ENCODE peak calls at places on chromosomes 4 and X, in four cellular contexts. V is IMR-90, W is H9, F is H1. X is an unnamed sample.

GRCh38 chr4:168411318-168412150 is 68.8 kb downstream of the DDX60L start:
- DNase-seq in V (peak; percentile 55), W (no peak), F (no peak), X (peak; percentile 38)

GRCh38 chrX:131366387-131366786 is 77.3 kb upstream of the IGSF1 start:
- DNase-seq in V (no peak), W (no peak), F (no peak), X (peak; percentile 28)

GRCh38 chrX:103730147-103730546 is 19.4 kb downstream of the TMEM31 start:
- DNase-seq in V (no peak), W (no peak), F (no peak), X (no peak)

GRCh38 chr4:8910822-8911310 is 39.2 kb upstream of the HMX1 start:
- DNase-seq in V (no peak), W (peak; percentile 25), F (peak; percentile 39), X (no peak)

GRCh38 chrX:107562482-107562881 is 65.8 kb upstream of the PRPS1 start:
- DNase-seq in V (peak; percentile 88), W (no peak), F (no peak), X (peak; percentile 69)

GRCh38 chr4:128517096-128517738 is 229.6 kb upstream of the PGRMC2 start:
- DNase-seq in V (peak; percentile 61), W (no peak), F (no peak), X (no peak)

GRCh38 chr4:189121336-189121735 is 819.3 kb upstream of the FRG1 start:
- DNase-seq in V (no peak), W (no peak), F (no peak), X (no peak)

GRCh38 chrX:10579753-10580060 is 40.7 kb downstream of the MID1 start:
- DNase-seq in V (peak; percentile 37), W (no peak), F (no peak), X (no peak)

GRCh38 chr4:8785656-8786142 is 85.9 kb downstream of the HMX1 start:
- DNase-seq in V (no peak), W (no peak), F (no peak), X (no peak)

GRCh38 chrX:15359701-15360100 is 24.4 kb upstream of the PIGA start:
- DNase-seq in V (peak; percentile 15), W (no peak), F (no peak), X (no peak)

GRCh38 chr4:168183717-168184571 is 91.6 kb downstream of the ANXA10 start:
- DNase-seq in V (peak; percentile 59), W (no peak), F (no peak), X (peak; percentile 25)

GRCh38 chr4:135227842-135228241 is 1026.3 kb upstream of the PABPC4L start:
- DNase-seq in V (no peak), W (no peak), F (no peak), X (no peak)

GRCh38 chrX:150548251-150548650 is 20.2 kb upstream of the MTM1 start:
- DNase-seq in V (no peak), W (no peak), F (no peak), X (no peak)

GRCh38 chr4:36173923-36174322 is 70.4 kb downstream of the ARAP2 start:
- DNase-seq in V (peak; percentile 9), W (no peak), F (no peak), X (no peak)

GRCh38 chr4:25051534-25051933 is 20.8 kb upstream of the LGI2 start:
- DNase-seq in V (no peak), W (no peak), F (no peak), X (no peak)
- H4K5ac ChIP-seq in V (no peak overlapping the region), W (no peak overlapping the region), F (no peak overlapping the region), X (no peak overlapping the region)

GRCh38 chr4:2832981-2833670 is 10.5 kb upstream of the ADD1 start:
- DNase-seq in V (no peak), W (no peak), F (no peak), X (no peak)
- H2AK5ac ChIP-seq in V (no peak overlapping the region), W (no peak overlapping the region), F (no peak overlapping the region), X (no peak overlapping the region)

DNA sequence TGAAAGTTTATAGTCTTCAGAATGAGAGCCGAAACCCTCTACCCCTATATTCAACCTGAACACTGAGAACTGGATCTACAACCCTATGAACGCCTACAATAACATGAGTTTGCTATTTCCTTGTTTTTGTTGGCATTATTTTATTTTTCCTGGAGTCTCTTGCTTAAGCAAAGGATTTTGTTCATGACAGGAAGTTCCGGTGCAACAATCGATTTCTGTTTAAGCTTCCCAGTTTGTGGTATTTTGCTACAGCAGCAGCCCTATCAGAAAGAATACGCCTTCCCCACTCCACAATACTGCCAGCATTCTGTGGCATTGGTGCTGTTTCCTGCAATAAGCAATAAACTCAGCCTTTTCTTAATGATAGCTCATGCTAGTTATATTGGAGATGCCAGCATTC is 60.9 kb downstream of the NPY5R start:
- DNase-seq in V (no peak), W (no peak), F (no peak), X (peak; percentile 6)
- H3K23ac ChIP-seq in V (no peak overlapping the region), W (no peak overlapping the region), F (no peak overlapping the region), X (no peak overlapping the region)

GRCh38 chr4:112515278-112516075 is 503 bp downstream of the NEUROG2 start:
- DNase-seq in V (no peak), W (peak; percentile 63), F (peak; percentile 79), X (peak; percentile 60)

GRCh38 chr4:112516076-112516385 is at the start of gene NEUROG2:
- DNase-seq in V (no peak), W (no peak), F (no peak), X (peak; percentile 47)

GRCh38 chr4:112517911-112518310 is 1.9 kb upstream of the NEUROG2 start:
- DNase-seq in V (no peak), W (no peak), F (no peak), X (no peak)

GRCh38 chr4:112517067-112517588 is 1.1 kb upstream of the NEUROG2 start:
- DNase-seq in V (no peak), W (peak; percentile 64), F (peak; percentile 77), X (peak; percentile 49)

GRCh38 chr4:112516401-112517066 is 554 bp upstream of the NEUROG2 start:
- DNase-seq in V (no peak), W (peak; percentile 83), F (peak; percentile 81), X (peak; percentile 79)
- H4K5ac ChIP-seq in V (no peak overlapping the region), W (no peak overlapping the region), F (no peak overlapping the region), X (no peak overlapping the region)

DNA sequence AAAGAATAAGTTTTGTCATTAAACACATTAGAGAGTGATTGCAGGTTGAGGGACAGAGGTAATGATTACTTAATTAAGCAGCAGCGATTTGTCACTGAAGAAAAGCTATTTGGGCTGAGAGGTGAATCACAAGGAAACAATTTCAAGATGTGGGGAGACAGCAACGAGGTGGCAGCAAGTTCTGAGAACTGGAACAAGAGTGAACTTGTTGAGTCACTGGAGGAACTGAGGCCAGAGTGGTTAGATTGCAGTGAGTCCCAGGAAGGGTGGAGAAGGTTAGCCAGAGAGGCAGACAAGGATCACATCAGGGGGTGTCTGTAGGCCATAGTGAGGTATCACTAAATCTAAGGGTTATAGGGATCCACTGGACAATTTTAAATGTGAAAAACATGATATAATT is 57.9 kb upstream of the TMPRSS11A start:
- DNase-seq in V (no peak), W (no peak), F (no peak), X (no peak)
- H2AK5ac ChIP-seq in V (no peak overlapping the region), W (no peak overlapping the region), F (no peak overlapping the region), X (no peak overlapping the region)

DNA sequence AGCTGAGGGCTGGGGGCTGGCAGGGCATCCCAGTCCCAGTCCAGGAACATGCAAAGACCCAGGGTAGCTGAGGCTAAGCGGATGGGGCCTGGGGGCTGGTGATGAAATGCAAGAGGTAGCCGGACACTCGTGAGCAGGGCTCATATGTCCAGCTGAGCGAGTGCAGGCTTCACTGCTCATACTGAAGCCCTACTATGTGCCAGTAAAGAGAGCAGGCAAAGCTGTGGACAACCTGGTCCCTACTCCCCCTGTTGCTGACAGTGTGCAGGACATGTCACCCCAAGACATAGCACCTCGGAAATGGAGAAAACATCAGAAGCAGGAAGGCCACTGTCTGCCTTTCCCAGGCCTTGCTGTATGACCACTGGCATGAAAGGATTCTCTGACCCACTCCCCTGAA is 122.4 kb upstream of the STX18 start:
- DNase-seq in V (no peak), W (no peak), F (no peak), X (no peak)
- H3K23ac ChIP-seq in V (no peak overlapping the region), W (no peak overlapping the region), F (no peak overlapping the region), X (no peak overlapping the region)